ENCODE peak calls at places on chromosomes 1 and 21, in five cellular contexts. B is amygdala; G is stimulated activated CD4-positive, alpha-beta T cell treated with anti-CD3 and anti-CD28 coated beads, Interleukin-1b, Interleukin-23, amount 100 ng/mL, for 24 hours; E is NCI-H1436; Z is upper lobe of right lung. W is an unnamed sample.

GRCh38 chr21:35023396-35024070 is 25.6 kb downstream of the RUNX1 start:
- DNase-seq in E (no peak), G (no peak), B (no peak), Z (no peak), W (no peak)

GRCh38 chr21:46142581-46143473 is 12.6 kb downstream of the FTCD start:
- DNase-seq in E (no peak), Z (no peak), G (no peak), B (no peak), W (no peak)

GRCh38 chr1:22500476-22500875 is 48.8 kb downstream of the ZBTB40 start:
- DNase-seq in G (no peak), E (peak), B (no peak), Z (peak), W (no peak)

GRCh38 chr1:228016653-228017355 is 10.0 kb downstream of the WNT3A start:
- DNase-seq in E (no peak), G (no peak), Z (peak), B (no peak), W (no peak)

GRCh38 chr1:157496121-157496526 is 56.2 kb downstream of the FCRL5 start:
- DNase-seq in Z (no peak), E (peak), B (no peak), G (no peak), W (no peak)

GRCh38 chr1:41341756-41342562 is 19.3 kb upstream of the FOXO6 start:
- DNase-seq in E (peak), Z (peak), G (no peak), B (no peak), W (no peak)

GRCh38 chr1:207336559-207337467 is 15.3 kb downstream of the CD55 start:
- DNase-seq in G (no peak), B (no peak), E (no peak), Z (no peak), W (no peak)

GRCh38 chr1:10918531-10918930 is 93.9 kb upstream of the TARDBP start:
- DNase-seq in B (no peak), G (no peak), E (no peak), Z (peak), W (no peak)

GRCh38 chr1:77100870-77101269 is 118.4 kb downstream of the PIGK start:
- DNase-seq in B (no peak), E (no peak), Z (no peak), G (no peak), W (no peak)

GRCh38 chr1:40684669-40685068 is 6.8 kb upstream of the NFYC start:
- DNase-seq in Z (no peak), B (no peak), E (no peak), G (no peak), W (no peak)

GRCh38 chr1:56397409-56397808 is 182.0 kb downstream of the PLPP3 start:
- DNase-seq in E (no peak), B (no peak), G (no peak), Z (no peak), W (no peak)

GRCh38 chr1:155698382-155699038 is 9.6 kb downstream of the DAP3 start:
- DNase-seq in B (no peak), Z (no peak), E (no peak), G (no peak), W (no peak)

GRCh38 chr1:84997667-84998600 is 1.0 kb upstream of the MCOLN2 start:
- DNase-seq in E (no peak), G (no peak), B (no peak), Z (no peak), W (no peak)

GRCh38 chr1:238991730-238992490 is 394.5 kb upstream of the CHRM3 start:
- DNase-seq in G (no peak), B (no peak), Z (no peak), E (no peak), W (no peak)

GRCh38 chr21:14737278-14737677 is 191.2 kb upstream of the SAMSN1 start:
- DNase-seq in E (no peak), Z (no peak), B (no peak), G (no peak), W (no peak)

GRCh38 chr1:35644204-35644603 is 2.9 kb upstream of the PSMB2 start:
- DNase-seq in E (no peak), G (no peak), B (no peak), Z (no peak), W (no peak)

GRCh38 chr1:51058863-51059262 is 43.2 kb upstream of the C1orf185 start:
- DNase-seq in Z (no peak), E (no peak), B (no peak), G (no peak), W (no peak)

GRCh38 chr1:229408458-229409037 is 25.3 kb downstream of the ACTA1 start:
- DNase-seq in B (no peak), E (no peak), Z (no peak), G (no peak), W (no peak)

GRCh38 chr1:204213668-204214662 is at the start of gene GOLT1A:
- DNase-seq in Z (peak), G (peak), E (no peak), B (peak), W (no peak)

GRCh38 chr1:13892671-13893325 is 192.8 kb downstream of the PRDM2 start:
- DNase-seq in Z (no peak), E (no peak), B (peak), G (no peak), W (no peak)

GRCh38 chr1:227317541-227318002 is 720 bp downstream of the CDC42BPA start:
- DNase-seq in B (peak), Z (no peak), E (peak), G (no peak), W (peak)

GRCh38 chr1:225449261-225449660 is 21.4 kb upstream of the LBR start:
- DNase-seq in G (no peak), B (no peak), Z (peak), E (no peak), W (no peak)

GRCh38 chr1:29121951-29122661 is 1.6 kb downstream of the TMEM200B start:
- DNase-seq in Z (peak), G (no peak), E (no peak), B (no peak), W (peak)

GRCh38 chr1:215878128-215878527 is 311.0 kb downstream of the KCTD3 start:
- DNase-seq in E (no peak), B (no peak), G (no peak), Z (no peak), W (no peak)

GRCh38 chr21:18244721-18245486 is at the start of gene CHODL:
- DNase-seq in E (no peak), G (no peak), Z (peak), B (no peak), W (no peak)

GRCh38 chr1:224065455-224065854 is 48.5 kb upstream of the FBXO28 start:
- DNase-seq in B (no peak), G (no peak), Z (no peak), E (no peak), W (no peak)

GRCh38 chr1:19484793-19485361 is 462 bp downstream of the CAPZB start:
- DNase-seq in G (no peak), E (no peak), Z (no peak), B (no peak), W (no peak)

GRCh38 chr1:30852026-30852425 is 56.5 kb downstream of the SDC3 start:
- DNase-seq in G (no peak), Z (peak), B (no peak), E (no peak), W (no peak)

GRCh38 chr1:116127123-116127847 is 16.1 kb downstream of the MAB21L3 start:
- DNase-seq in E (no peak), B (no peak), Z (no peak), G (no peak), W (no peak)

GRCh38 chr1:2240251-2241156 is 12.4 kb downstream of the SKI start:
- DNase-seq in Z (peak), B (peak), G (no peak), E (no peak), W (peak)

GRCh38 chr1:156232222-156232621 is 9.8 kb upstream of the BGLAP start:
- DNase-seq in Z (no peak), B (no peak), G (no peak), E (peak), W (no peak)

GRCh38 chr1:10299174-10299573 is 88.8 kb downstream of the KIF1B start:
- DNase-seq in B (no peak), Z (no peak), G (no peak), E (no peak), W (no peak)

GRCh38 chr1:183770816-183771128 is 34.1 kb upstream of the RGL1 start:
- DNase-seq in B (no peak), Z (no peak), G (no peak), E (no peak), W (no peak)

GRCh38 chr1:15246960-15247614 is at the start of gene FHAD1:
- DNase-seq in B (no peak), E (peak), Z (peak), G (peak), W (no peak)

GRCh38 chr1:240635466-240636256 is 23.7 kb upstream of the GREM2 start:
- DNase-seq in Z (no peak), E (no peak), G (no peak), B (no peak), W (no peak)

GRCh38 chr1:27057801-27058647 is 45.4 kb upstream of the TENT5B start:
- DNase-seq in B (no peak), G (no peak), E (peak), Z (no peak), W (no peak)

GRCh38 chr1:156420209-156421061 is 51.4 kb downstream of the RHBG start:
- DNase-seq in B (no peak), Z (no peak), E (no peak), G (no peak), W (no peak)

GRCh38 chr1:15685820-15686219 is 1.7 kb downstream of the PLEKHM2 start:
- DNase-seq in E (no peak), G (no peak), B (no peak), Z (no peak), W (no peak)